ENCODE peak calls at places on chromosomes 13 and 19, in ten cellular contexts. E, H, W, N, C, Y, Q, M, A and X are unnamed samples.

GRCh38 chr19:56637976-56638555 is 4.9 kb upstream of the SMIM17 start:
- DNase-seq in E (peak; percentile 23), H (peak; percentile 72), W (peak; percentile 80), N (peak; percentile 79), C (peak; percentile 78), Y (peak; percentile 50), Q (peak; percentile 31), M (peak; percentile 65), A (no peak), X (peak; percentile 30)

GRCh38 chr13:75637101-75637774 is 1.1 kb downstream of the LMO7 start:
- DNase-seq in E (no peak), H (no peak), W (no peak), N (no peak), C (peak; percentile 66), Y (no peak), Q (no peak), M (peak; percentile 18), A (no peak), X (no peak)

GRCh38 chr13:99028890-99029289 is 51.0 kb upstream of the DOCK9 start:
- DNase-seq in E (no peak), H (no peak), W (no peak), N (no peak), C (no peak), Y (peak; percentile 37), Q (no peak), M (no peak), A (no peak), X (peak; percentile 37)

GRCh38 chr13:32315255-32316029 is at the start of the genes BRCA2 and ZAR1L:
- DNase-seq in E (peak; percentile 85), H (peak; percentile 80), W (peak; percentile 91), N (peak; percentile 89), C (peak; percentile 96), Y (peak; percentile 55), Q (peak; percentile 83), M (peak; percentile 83), A (peak; percentile 51), X (peak; percentile 97)

GRCh38 chr13:45295536-45295935 is 45.4 kb downstream of the TPT1 start:
- DNase-seq in E (no peak), H (no peak), W (no peak), N (no peak), C (no peak), Y (no peak), Q (no peak), M (no peak), A (no peak), X (no peak)

GRCh38 chr19:575527-576506 is 3.4 kb downstream of the BSG start:
- DNase-seq in E (peak; percentile 62), H (peak; percentile 79), W (peak; percentile 52), N (peak; percentile 77), C (peak; percentile 77), Y (no peak), Q (no peak), M (peak; percentile 68), A (no peak), X (no peak)

GRCh38 chr19:6721773-6722172 is 1.3 kb upstream of the C3 start:
- DNase-seq in E (no peak), H (no peak), W (no peak), N (no peak), C (no peak), Y (no peak), Q (no peak), M (no peak), A (no peak), X (peak; percentile 77)

GRCh38 chr13:70188567-70188966 is 80.3 kb upstream of the KLHL1 start:
- DNase-seq in E (no peak), H (no peak), W (no peak), N (no peak), C (no peak), Y (no peak), Q (no peak), M (no peak), A (no peak), X (no peak)

GRCh38 chr19:51485960-51486359 is 7.6 kb downstream of the CEACAM18 start:
- DNase-seq in E (no peak), H (no peak), W (no peak), N (no peak), C (no peak), Y (no peak), Q (no peak), M (no peak), A (no peak), X (no peak)

DNA sequence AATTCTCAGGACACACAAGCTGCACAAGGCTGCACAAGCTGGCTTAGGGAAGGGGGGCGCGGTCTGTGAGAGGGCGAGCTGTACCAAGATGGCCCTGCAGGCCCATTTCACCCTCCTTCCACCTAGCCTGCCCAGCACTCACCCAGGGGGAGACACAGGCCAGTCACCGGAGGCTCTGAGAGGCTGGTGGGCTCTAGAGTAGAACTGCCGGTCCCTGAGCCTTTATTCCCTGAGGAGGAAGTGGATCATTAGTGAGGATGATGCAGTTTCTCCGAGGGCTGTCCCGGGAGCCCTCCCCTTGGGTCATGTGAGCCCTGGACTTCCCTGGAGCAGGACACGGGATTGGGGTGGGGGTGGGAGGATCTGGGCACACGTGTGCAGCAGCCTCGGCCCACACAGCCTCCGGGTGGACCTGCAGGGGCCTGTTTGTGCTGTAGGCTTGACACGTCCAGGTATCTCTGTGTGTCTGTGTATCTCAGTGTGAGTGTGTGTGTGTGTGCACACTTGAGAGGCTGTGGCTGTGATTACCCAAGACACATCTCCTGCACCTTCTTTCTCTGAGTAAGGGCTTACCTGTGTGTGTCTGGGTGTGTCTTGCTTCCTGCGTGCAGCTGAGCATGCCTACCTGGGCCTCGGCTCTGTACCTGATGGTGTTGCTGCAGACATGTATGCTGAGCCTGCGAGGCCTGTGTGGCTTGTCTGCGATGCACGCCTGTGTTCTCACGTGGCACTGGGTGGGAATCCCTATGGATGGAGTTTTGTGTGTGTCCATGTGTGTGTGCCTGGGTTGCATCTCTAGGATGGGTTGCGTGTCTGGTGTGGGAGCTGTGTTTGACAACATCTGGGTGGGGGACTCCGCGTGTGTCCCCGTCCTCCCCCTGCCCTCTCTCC is at the start of gene ACP5:
- DNase-seq in E (no peak), H (no peak), W (no peak), N (no peak), C (peak; percentile 49), Y (no peak), Q (no peak), M (peak; percentile 37), A (no peak), X (no peak)
- H3K4me3 ChIP-seq in E (no peak within 1 kb of the TSS), H (no peak within 1 kb of the TSS), W (no peak within 1 kb of the TSS), N (peak within 1 kb of the TSS; percentile 17), C (no peak within 1 kb of the TSS), Y (peak within 1 kb of the TSS; percentile 48), Q (peak within 1 kb of the TSS; percentile 64), M (no peak within 1 kb of the TSS), A (peak within 1 kb of the TSS; percentile 38), X (peak within 1 kb of the TSS; percentile 49)

DNA sequence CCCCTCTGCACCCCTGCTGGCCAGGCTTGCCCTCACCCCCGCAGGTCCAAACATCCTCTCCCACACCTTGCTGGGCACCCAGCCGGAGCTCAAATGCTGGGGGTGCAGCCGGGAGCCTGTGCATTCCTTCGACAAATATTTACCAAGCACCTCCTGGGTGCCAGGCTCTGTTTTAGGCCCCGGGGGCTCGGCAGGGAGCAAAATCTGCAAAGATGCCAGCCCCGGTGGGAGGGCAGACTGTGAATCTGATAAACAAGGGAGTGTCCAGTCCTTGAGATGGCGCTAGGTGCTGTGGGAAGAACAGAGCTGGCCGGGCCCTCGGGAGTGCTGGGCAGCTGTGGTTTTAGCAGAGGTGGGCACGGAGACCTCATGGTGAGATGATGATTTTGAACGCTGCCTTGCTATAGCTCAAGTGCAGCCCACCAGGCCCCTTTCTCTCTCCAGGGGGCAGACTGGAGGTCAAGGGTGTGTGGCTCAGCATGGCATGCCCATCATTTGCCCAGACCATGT is 10.6 kb downstream of the NFIX start:
- DNase-seq in E (no peak), H (no peak), W (no peak), N (no peak), C (no peak), Y (no peak), Q (no peak), M (no peak), A (no peak), X (no peak)
- H3K4me3 ChIP-seq in E (no peak overlapping the region), H (no peak overlapping the region), W (no peak overlapping the region), N (no peak overlapping the region), C (no peak overlapping the region), Y (no peak overlapping the region), Q (peak overlapping the region; percentile 44), M (no peak overlapping the region), A (no peak overlapping the region), X (no peak overlapping the region)

DNA sequence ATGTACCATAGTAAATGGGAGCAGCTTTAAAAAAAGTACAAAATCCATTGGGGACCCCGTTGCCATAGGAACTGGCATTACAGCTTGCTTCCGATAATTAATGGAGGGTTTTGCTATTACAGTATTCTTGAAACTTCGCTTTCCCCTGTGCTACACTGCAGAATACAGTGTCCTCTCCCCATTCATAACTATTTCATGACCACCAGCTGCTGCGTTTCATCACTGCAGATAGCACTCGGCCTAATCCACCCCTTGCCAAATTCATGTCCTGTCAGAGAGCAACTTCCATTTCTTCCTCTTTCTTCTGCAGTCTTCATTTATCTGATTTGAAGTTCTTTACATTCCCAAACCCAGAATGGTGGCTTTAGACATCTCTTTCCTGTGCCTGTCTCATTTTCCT is 110.3 kb downstream of the ZDHHC20 start:
- DNase-seq in E (no peak), H (no peak), W (peak; percentile 22), N (no peak), C (no peak), Y (no peak), Q (no peak), M (no peak), A (no peak), X (no peak)
- H3K4me3 ChIP-seq in E (no peak overlapping the region), H (no peak overlapping the region), W (no peak overlapping the region), N (no peak overlapping the region), C (no peak overlapping the region), Y (no peak overlapping the region), Q (no peak overlapping the region), M (no peak overlapping the region), A (no peak overlapping the region), X (no peak overlapping the region)

GRCh38 chr19:35609881-35610353 is 2.6 kb upstream of the HAUS5 start:
- DNase-seq in E (no peak), H (no peak), W (no peak), N (no peak), C (no peak), Y (no peak), Q (no peak), M (no peak), A (no peak), X (peak; percentile 83)

GRCh38 chr19:35612559-35613321 is at the start of gene HAUS5:
- DNase-seq in E (peak; percentile 93), H (peak; percentile 82), W (peak; percentile 90), N (peak; percentile 94), C (peak; percentile 98), Y (peak; percentile 82), Q (peak; percentile 96), M (peak; percentile 93), A (peak; percentile 74), X (peak; percentile 97)

GRCh38 chr19:35608250-35608649 is 4.3 kb upstream of the HAUS5 start:
- DNase-seq in E (no peak), H (no peak), W (no peak), N (no peak), C (peak; percentile 24), Y (no peak), Q (no peak), M (no peak), A (no peak), X (peak; percentile 66)

GRCh38 chr19:35612224-35612558 is 344 bp upstream of the HAUS5 start:
- DNase-seq in E (no peak), H (no peak), W (no peak), N (no peak), C (no peak), Y (no peak), Q (no peak), M (no peak), A (no peak), X (no peak)

DNA sequence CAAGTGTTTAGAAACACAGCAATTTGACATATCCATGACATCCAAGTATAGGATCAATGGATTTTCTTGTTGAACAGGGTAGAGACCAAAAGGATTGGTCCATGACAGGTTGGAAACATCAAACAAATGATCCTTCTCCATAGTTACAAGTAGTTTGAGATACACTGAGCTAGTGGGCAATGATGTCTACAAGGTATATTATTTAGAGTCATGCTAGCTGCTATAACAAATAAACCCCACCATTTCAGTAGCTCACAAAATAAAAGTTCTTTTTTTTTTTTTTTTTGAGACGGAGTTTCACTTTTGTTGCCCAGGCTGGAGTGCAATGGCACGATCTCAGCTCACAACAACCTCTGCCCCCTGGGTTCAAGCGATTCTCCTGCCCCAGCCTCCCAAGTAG is 4.9 kb upstream of the HAUS5 start:
- DNase-seq in E (no peak), H (no peak), W (no peak), N (no peak), C (no peak), Y (no peak), Q (no peak), M (no peak), A (no peak), X (no peak)
- H3K4me3 ChIP-seq in E (no peak overlapping the region), H (no peak overlapping the region), W (no peak overlapping the region), N (no peak overlapping the region), C (no peak overlapping the region), Y (no peak overlapping the region), Q (no peak overlapping the region), M (no peak overlapping the region), A (no peak overlapping the region), X (no peak overlapping the region)